ENCODE peak calls at places on chromosomes 6 and 20, in five cellular contexts. O is upper lobe of right lung; R is astrocyte; A is non-pigmented ciliary epithelial cell; I is stimulated activated CD4-positive, alpha-beta T cell treated with anti-CD3 and anti-CD28 coated beads, Interleukin-12 subunit alpha, Interleukin-12 subunit beta, amount 100 ng/mL, for 4 hours. F is an unnamed sample.

GRCh38 chr6:41878961-41879405 is 16.2 kb downstream of the USP49 start:
- DNase-seq in O (no peak), R (peak; percentile 63), A (peak; percentile 36), I (no peak), F (no peak)

GRCh38 chr6:5143625-5144311 is 58.6 kb downstream of the PPP1R3G start:
- DNase-seq in O (peak; percentile 88), R (peak; percentile 33), A (peak; percentile 36), I (peak; percentile 83), F (peak; percentile 86)

GRCh38 chr20:5400164-5400762 is 83.5 kb upstream of the PROKR2 start:
- DNase-seq in O (no peak), R (peak; percentile 2), A (no peak), I (no peak), F (no peak)

GRCh38 chr6:135087803-135088202 is 33.2 kb upstream of the HBS1L start:
- DNase-seq in O (no peak), R (no peak), A (no peak), I (no peak), F (no peak)

GRCh38 chr6:153392156-153392555 is 261.1 kb upstream of the RGS17 start:
- DNase-seq in O (no peak), R (no peak), A (peak; percentile 2), I (no peak), F (no peak)

GRCh38 chr6:150693404-150693803 is 93.7 kb downstream of the PLEKHG1 start:
- DNase-seq in O (no peak), R (no peak), A (no peak), I (no peak), F (no peak)

GRCh38 chr6:56062856-56063255 is 184.5 kb downstream of the COL21A1 start:
- DNase-seq in O (no peak), R (no peak), A (no peak), I (no peak), F (no peak)

GRCh38 chr6:52330470-52330869 is 31.5 kb upstream of the PAQR8 start:
- DNase-seq in O (no peak), R (no peak), A (no peak), I (no peak), F (no peak)

GRCh38 chr20:37179671-37180524 is 550 bp upstream of the MROH8 start:
- DNase-seq in O (no peak), R (peak; percentile 76), A (peak; percentile 44), I (no peak), F (no peak)

GRCh38 chr6:1222426-1223311 is 89.2 kb upstream of the FOXQ1 start:
- DNase-seq in O (no peak), R (no peak), A (no peak), I (no peak), F (no peak)

GRCh38 chr6:140871911-140872310 is 1260.8 kb upstream of the GJE1 start:
- DNase-seq in O (no peak), R (peak; percentile 80), A (no peak), I (no peak), F (no peak)

GRCh38 chr6:149651056-149651455 is 2.5 kb upstream of the KATNA1 start:
- DNase-seq in O (no peak), R (no peak), A (no peak), I (no peak), F (no peak)

GRCh38 chr20:51350941-51351631 is 191.4 kb downstream of the NFATC2 start:
- DNase-seq in O (no peak), R (peak; percentile 92), A (no peak), I (no peak), F (no peak)

GRCh38 chr6:137871299-137871698 is 4.2 kb downstream of the TNFAIP3 start:
- DNase-seq in O (no peak), R (no peak), A (no peak), I (no peak), F (no peak)

GRCh38 chr20:63066506-63067265 is 59.9 kb upstream of the BHLHE23 start:
- DNase-seq in O (peak; percentile 35), R (no peak), A (no peak), I (no peak), F (no peak)

GRCh38 chr6:42012501-42013133 is 37.7 kb upstream of the TAF8 start:
- DNase-seq in O (peak; percentile 7), R (no peak), A (no peak), I (no peak), F (no peak)

GRCh38 chr6:109743739-109744138 is 52.6 kb downstream of the FIG4 start:
- DNase-seq in O (no peak), R (peak; percentile 66), A (peak; percentile 47), I (no peak), F (no peak)

GRCh38 chr6:107637914-107638313 is 148.0 kb downstream of the SOBP start:
- DNase-seq in O (no peak), R (no peak), A (no peak), I (no peak), F (no peak)

GRCh38 chr6:169420912-169421543 is 167.4 kb upstream of the THBS2 start:
- DNase-seq in O (no peak), R (no peak), A (no peak), I (no peak), F (no peak)

GRCh38 chr20:51616060-51616459 is 73.5 kb upstream of the NFATC2 start:
- DNase-seq in O (no peak), R (no peak), A (no peak), I (no peak), F (no peak)

GRCh38 chr6:145214570-145214969 is 520.8 kb downstream of the EPM2A start:
- DNase-seq in O (no peak), R (peak; percentile 6), A (peak; percentile 13), I (no peak), F (no peak)

GRCh38 chr6:165850434-165851019 is 187.5 kb upstream of the PDE10A start:
- DNase-seq in O (peak; percentile 85), R (peak; percentile 10), A (peak; percentile 5), I (peak; percentile 58), F (peak; percentile 60)

GRCh38 chr6:36252005-36252404 is 17.9 kb upstream of the PNPLA1 start:
- DNase-seq in O (no peak), R (no peak), A (no peak), I (no peak), F (no peak)

GRCh38 chr6:28738396-28738765 is 185.4 kb downstream of the TRIM27 start:
- DNase-seq in O (no peak), R (no peak), A (no peak), I (no peak), F (peak; percentile 32)

GRCh38 chr20:60372822-60373221 is 414.6 kb downstream of the CDH26 start:
- DNase-seq in O (no peak), R (no peak), A (no peak), I (no peak), F (no peak)

GRCh38 chr6:151452750-151453427 is 963 bp upstream of the RMND1 start:
- DNase-seq in O (no peak), R (peak; percentile 18), A (no peak), I (no peak), F (no peak)

GRCh38 chr20:51318058-51318960 is 224.2 kb downstream of the NFATC2 start:
- DNase-seq in O (peak; percentile 74), R (no peak), A (no peak), I (peak; percentile 53), F (peak; percentile 52)